ENCODE peak calls at places on chromosomes 1 and 21, in ten cellular contexts. L is astrocyte of the cerebellum, E is mammary epithelial cell, Y is fibroblast of mammary gland, C is endothelial cell of umbilical vein, N is dorsolateral prefrontal cortex, V is astrocyte of the spinal cord, O is esophagus squamous epithelium, R is neural progenitor cell, B is A673. F is an unnamed sample.

GRCh38 chr1:108119500-108119899 is 80.6 kb downstream of the SLC25A24 start:
- DNase-seq in L (no peak), E (no peak), Y (no peak), C (no peak), N (no peak), V (no peak), O (no peak), R (peak), B (no peak), F (no peak)

GRCh38 chr1:223714849-223715709 is 2.7 kb downstream of the CAPN2 start:
- DNase-seq in L (no peak), E (peak), Y (peak), C (peak), N (no peak), V (peak), O (no peak), R (peak), B (peak), F (no peak)

GRCh38 chr1:18868801-18869424 is 9.5 kb upstream of the TAS1R2 start:
- DNase-seq in L (no peak), E (no peak), Y (no peak), C (no peak), N (no peak), V (no peak), O (no peak), R (no peak), B (no peak), F (no peak)

GRCh38 chr21:25862596-25862995 is 127.8 kb downstream of the GABPA start:
- DNase-seq in L (peak), E (peak), Y (peak), C (no peak), N (no peak), V (peak), O (no peak), R (peak), B (peak), F (no peak)

GRCh38 chr1:245235156-245235555 is 80.4 kb downstream of the KIF26B start:
- DNase-seq in L (no peak), E (no peak), Y (no peak), C (no peak), N (no peak), V (peak), O (no peak), R (no peak), B (no peak), F (no peak)

GRCh38 chr1:43547538-43548072 is 16.9 kb downstream of the PTPRF start:
- DNase-seq in L (no peak), E (no peak), Y (no peak), C (no peak), N (peak), V (no peak), O (no peak), R (peak), B (no peak), F (no peak)

GRCh38 chr1:30794260-30794659 is 36.7 kb upstream of the LAPTM5 start:
- DNase-seq in L (no peak), E (no peak), Y (no peak), C (no peak), N (no peak), V (no peak), O (no peak), R (no peak), B (no peak), F (no peak)

GRCh38 chr1:183911285-183911684 is 106.4 kb downstream of the RGL1 start:
- DNase-seq in L (no peak), E (no peak), Y (no peak), C (no peak), N (no peak), V (no peak), O (no peak), R (no peak), B (no peak), F (no peak)

GRCh38 chr21:36097427-36098230 is 27.8 kb downstream of the CBR1 start:
- DNase-seq in L (peak), E (no peak), Y (no peak), C (peak), N (no peak), V (peak), O (no peak), R (no peak), B (peak), F (no peak)

GRCh38 chr21:35226960-35227741 is 178.0 kb upstream of the RUNX1 start:
- DNase-seq in L (no peak), E (no peak), Y (no peak), C (no peak), N (no peak), V (no peak), O (no peak), R (no peak), B (no peak), F (no peak)

GRCh38 chr1:27011058-27011764 is 1.4 kb downstream of the TENT5B start:
- DNase-seq in L (peak), E (peak), Y (peak), C (no peak), N (no peak), V (peak), O (no peak), R (peak), B (peak), F (no peak)

GRCh38 chr1:158246650-158247049 is 7.6 kb upstream of the CD1A start:
- DNase-seq in L (no peak), E (no peak), Y (no peak), C (no peak), N (no peak), V (no peak), O (no peak), R (no peak), B (no peak), F (no peak)

GRCh38 chr1:227894831-227895451 is 52.8 kb downstream of the WNT9A start:
- DNase-seq in L (no peak), E (peak), Y (no peak), C (no peak), N (peak), V (no peak), O (no peak), R (no peak), B (no peak), F (no peak)

GRCh38 chr21:46149205-46149901 is 6.0 kb downstream of the FTCD start:
- DNase-seq in L (no peak), E (no peak), Y (no peak), C (no peak), N (no peak), V (no peak), O (no peak), R (no peak), B (no peak), F (no peak)

GRCh38 chr1:13593511-13594131 is 10.0 kb downstream of the PDPN start:
- DNase-seq in L (peak), E (peak), Y (peak), C (no peak), N (peak), V (peak), O (no peak), R (peak), B (no peak), F (no peak)

GRCh38 chr1:70438529-70438928 is 27.5 kb downstream of the CTH start:
- DNase-seq in L (no peak), E (no peak), Y (peak), C (no peak), N (no peak), V (no peak), O (no peak), R (no peak), B (peak), F (no peak)

GRCh38 chr21:37370152-37371040 is 3.8 kb downstream of the DYRK1A start:
- DNase-seq in L (no peak), E (peak), Y (peak), C (peak), N (no peak), V (peak), O (no peak), R (no peak), B (peak), F (no peak)

GRCh38 chr1:116913941-116914340 is 4.2 kb downstream of the PTGFRN start:
- DNase-seq in L (no peak), E (no peak), Y (no peak), C (no peak), N (no peak), V (no peak), O (no peak), R (no peak), B (no peak), F (no peak)

GRCh38 chr1:220045356-220046051 is 801 bp downstream of the EPRS1 start:
- DNase-seq in L (no peak), E (no peak), Y (no peak), C (peak), N (no peak), V (peak), O (no peak), R (no peak), B (peak), F (no peak)

GRCh38 chr1:64915381-64916274 is 50.7 kb downstream of the JAK1 start:
- DNase-seq in L (no peak), E (peak), Y (peak), C (peak), N (no peak), V (peak), O (no peak), R (no peak), B (no peak), F (no peak)

GRCh38 chr1:246699095-246699735 is 25.0 kb upstream of the SCCPDH start:
- DNase-seq in L (peak), E (peak), Y (peak), C (peak), N (peak), V (peak), O (peak), R (peak), B (peak), F (peak)
- H3K4me3 ChIP-seq in L (peak), E (no peak), Y (no peak), C (no peak), N (peak), V (peak), O (no peak), R (peak), B (no peak), F (peak)

GRCh38 chr1:28437260-28437923 is 67.9 kb downstream of the PHACTR4 start:
- DNase-seq in L (no peak), E (peak), Y (peak), C (peak), N (no peak), V (peak), O (no peak), R (peak), B (peak), F (peak)

GRCh38 chr1:28439320-28439719 is 66.5 kb upstream of the RCC1 start:
- DNase-seq in L (no peak), E (no peak), Y (no peak), C (peak), N (no peak), V (no peak), O (no peak), R (no peak), B (no peak), F (no peak)

GRCh38 chr1:28441674-28442073 is 64.2 kb upstream of the RCC1 start:
- DNase-seq in L (no peak), E (no peak), Y (no peak), C (no peak), N (no peak), V (no peak), O (no peak), R (no peak), B (no peak), F (no peak)

GRCh38 chr1:28437924-28438699 is 67.7 kb upstream of the RCC1 start:
- DNase-seq in L (peak), E (peak), Y (peak), C (peak), N (peak), V (peak), O (peak), R (peak), B (peak), F (peak)

GRCh38 chr1:28436211-28436769 is 66.8 kb downstream of the PHACTR4 start:
- DNase-seq in L (no peak), E (no peak), Y (no peak), C (no peak), N (no peak), V (no peak), O (no peak), R (no peak), B (no peak), F (no peak)
- TF ChIP-seq CTCF in L (no peak), E (no peak), Y (no peak), C (no peak), N (no peak), V (no peak), O (no peak), R (no peak), B (peak), F (no peak)

DNA sequence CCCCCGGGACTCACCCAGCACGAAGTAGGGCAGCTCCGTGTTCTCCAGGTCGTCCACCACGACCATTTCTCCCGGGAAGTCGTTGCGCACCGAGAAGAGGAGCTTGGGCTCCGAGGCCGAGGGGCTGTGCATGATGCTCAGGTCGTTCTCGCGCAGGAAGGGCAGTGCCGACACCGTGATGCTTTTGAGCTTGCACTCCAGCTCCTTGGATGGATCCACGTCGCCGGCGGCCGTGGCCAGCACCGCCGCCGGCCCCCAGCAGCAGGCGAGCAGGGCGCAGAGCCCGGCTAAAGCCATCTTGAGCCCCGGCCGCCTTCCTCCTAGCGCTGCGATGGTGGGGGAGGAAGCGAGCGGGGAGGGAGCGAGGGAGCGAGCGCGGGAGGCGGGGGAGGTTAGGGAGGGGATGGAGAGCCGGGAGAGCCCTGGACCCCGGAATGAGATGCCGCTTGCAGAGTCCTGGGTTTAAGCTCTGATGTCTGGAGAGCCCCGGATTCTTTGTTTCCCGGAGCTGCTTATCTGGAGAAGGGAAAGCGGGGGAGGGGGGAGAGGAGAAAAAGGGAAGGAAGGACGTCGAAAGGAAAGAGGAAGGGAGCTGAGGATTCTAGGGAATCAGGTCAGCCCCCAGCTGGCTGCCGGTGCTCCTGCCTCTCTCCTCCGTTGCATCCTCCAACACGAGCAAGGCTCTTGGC is at the start of gene ASTN1:
- DNase-seq in L (no peak), E (no peak), Y (no peak), C (no peak), N (peak), V (no peak), O (no peak), R (peak), B (no peak), F (no peak)
- H3K4me3 ChIP-seq in L (peak), E (peak), Y (peak), C (no peak), N (peak), V (peak), O (no peak), R (peak), B (peak), F (peak)

GRCh38 chr1:174159253-174160108 is at the start of gene RABGAP1L:
- DNase-seq in L (peak), E (peak), Y (peak), C (peak), N (peak), V (peak), O (peak), R (peak), B (peak), F (peak)
- TF ChIP-seq CTCF in L (no peak), E (no peak), Y (no peak), C (no peak), N (peak), V (no peak), O (no peak), R (no peak), B (no peak), F (no peak)